ENCODE peak calls at places on chromosomes 5 and 9, in nine cellular contexts. Y, A, V, R, X, D, J, H and N are unnamed samples.

GRCh38 chr5:32020271-32020670 is 153.8 kb downstream of the GOLPH3 start:
- DNase-seq in Y (no peak), A (no peak), V (no peak), R (no peak), X (no peak), D (no peak), J (no peak), H (no peak), N (no peak)

GRCh38 chr5:143771229-143772001 is 40.5 kb upstream of the HMHB1 start:
- DNase-seq in Y (peak; percentile 38), A (no peak), V (peak; percentile 10), R (no peak), X (no peak), D (no peak), J (no peak), H (no peak), N (no peak)

GRCh38 chr9:127909839-127910273 is 7.0 kb downstream of the ST6GALNAC4 start:
- DNase-seq in Y (no peak), A (no peak), V (no peak), R (no peak), X (no peak), D (no peak), J (no peak), H (no peak), N (no peak)

GRCh38 chr5:15650266-15650665 is 150.3 kb downstream of the FBXL7 start:
- DNase-seq in Y (no peak), A (no peak), V (no peak), R (no peak), X (no peak), D (no peak), J (no peak), H (no peak), N (no peak)

GRCh38 chr5:127296321-127296720 is 5.7 kb downstream of the MEGF10 start:
- DNase-seq in Y (no peak), A (no peak), V (no peak), R (peak; percentile 83), X (peak; percentile 71), D (no peak), J (no peak), H (no peak), N (peak; percentile 79)

GRCh38 chr5:73118331-73119011 is 1.9 kb upstream of the TMEM171 start:
- DNase-seq in Y (no peak), A (peak; percentile 9), V (no peak), R (no peak), X (no peak), D (no peak), J (no peak), H (no peak), N (no peak)

GRCh38 chr5:60287174-60287771 is 393.7 kb upstream of the PDE4D start:
- DNase-seq in Y (no peak), A (peak; percentile 69), V (peak; percentile 78), R (peak; percentile 32), X (peak; percentile 71), D (peak; percentile 36), J (peak; percentile 12), H (peak; percentile 73), N (peak; percentile 78)

GRCh38 chr5:128121679-128122078 is 38.1 kb downstream of the SLC12A2 start:
- DNase-seq in Y (no peak), A (no peak), V (peak; percentile 55), R (peak; percentile 35), X (no peak), D (no peak), J (no peak), H (no peak), N (peak; percentile 20)

GRCh38 chr5:86917117-86917579 is 299.4 kb downstream of the COX7C start:
- DNase-seq in Y (no peak), A (no peak), V (peak; percentile 68), R (peak; percentile 12), X (peak; percentile 52), D (peak; percentile 16), J (peak; percentile 19), H (peak; percentile 21), N (peak; percentile 47)

GRCh38 chr9:136787690-136788400 is 3.3 kb upstream of the TMEM141 start:
- DNase-seq in Y (no peak), A (peak; percentile 81), V (peak; percentile 69), R (peak; percentile 69), X (peak; percentile 55), D (no peak), J (peak; percentile 75), H (peak; percentile 78), N (peak; percentile 66)

GRCh38 chr9:127140842-127141675 is 18.6 kb upstream of the ANGPTL2 start:
- DNase-seq in Y (no peak), A (no peak), V (no peak), R (no peak), X (no peak), D (no peak), J (no peak), H (no peak), N (no peak)

GRCh38 chr9:135926402-135927194 is 19.3 kb upstream of the CAMSAP1 start:
- DNase-seq in Y (no peak), A (no peak), V (peak; percentile 30), R (peak; percentile 89), X (peak; percentile 84), D (no peak), J (peak; percentile 11), H (no peak), N (peak; percentile 94)

GRCh38 chr9:93601063-93601462 is 24.7 kb downstream of the PHF2 start:
- DNase-seq in Y (no peak), A (no peak), V (no peak), R (no peak), X (no peak), D (no peak), J (no peak), H (no peak), N (no peak)

GRCh38 chr9:36053971-36054370 is 17.3 kb downstream of the RECK start:
- DNase-seq in Y (no peak), A (peak; percentile 16), V (peak; percentile 23), R (no peak), X (no peak), D (no peak), J (no peak), H (no peak), N (no peak)

GRCh38 chr9:84170521-84171141 is 169.9 kb downstream of the SLC28A3 start:
- DNase-seq in Y (peak; percentile 96), A (peak; percentile 45), V (peak; percentile 98), R (peak; percentile 62), X (peak; percentile 96), D (peak; percentile 95), J (no peak), H (peak; percentile 22), N (peak; percentile 79)

GRCh38 chr5:98320317-98320716 is 453.1 kb upstream of the RGMB start:
- DNase-seq in Y (no peak), A (no peak), V (no peak), R (no peak), X (no peak), D (no peak), J (no peak), H (no peak), N (no peak)

GRCh38 chr5:75152861-75153260 is 83.8 kb downstream of the ANKRD31 start:
- DNase-seq in Y (no peak), A (no peak), V (peak; percentile 0), R (peak; percentile 31), X (no peak), D (no peak), J (no peak), H (no peak), N (peak; percentile 68)

GRCh38 chr5:80703747-80704146 is 49.0 kb upstream of the DHFR start:
- DNase-seq in Y (no peak), A (no peak), V (peak; percentile 37), R (no peak), X (no peak), D (no peak), J (no peak), H (no peak), N (no peak)

DNA sequence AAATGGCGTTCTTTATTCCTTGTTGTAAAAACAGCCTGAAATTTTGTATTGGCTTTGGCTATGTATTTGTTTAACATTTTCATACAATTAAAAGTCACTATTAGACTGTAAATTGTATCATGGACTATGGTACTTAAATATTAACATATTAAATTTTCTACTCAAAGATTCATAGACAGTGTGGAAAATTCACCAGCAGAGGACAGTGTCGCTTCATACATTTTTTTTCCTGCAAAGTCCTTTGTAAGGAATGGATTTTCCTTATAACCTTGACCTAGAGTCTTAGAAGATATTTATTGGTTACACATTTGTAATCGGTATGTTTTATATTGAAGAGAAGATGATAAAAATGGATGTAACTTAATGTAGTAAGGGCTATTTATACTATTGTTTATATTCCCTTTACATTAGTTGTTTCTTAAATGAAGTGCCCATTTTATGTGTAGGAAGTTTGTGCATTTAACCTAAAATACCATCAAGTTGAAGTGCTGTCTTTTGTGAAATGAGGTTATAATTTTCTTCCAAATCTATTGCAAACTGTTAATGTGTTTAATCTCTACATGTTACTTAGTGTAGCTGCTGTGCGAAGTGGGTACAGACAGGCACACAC is 150.1 kb downstream of the KDM4C start:
- DNase-seq in Y (peak; percentile 13), A (peak; percentile 38), V (peak; percentile 63), R (no peak), X (peak; percentile 56), D (no peak), J (peak; percentile 18), H (no peak), N (peak; percentile 52)
- TF ChIP-seq CTCF in Y (peak; percentile 90), A (peak; percentile 50), V (peak; percentile 65), R (peak; percentile 80), X (peak; percentile 75), D (peak; percentile 52), J (peak; percentile 76), H (no peak), N (peak; percentile 62)

GRCh38 chr5:123485275-123485674 is 26.7 kb upstream of the CSNK1G3 start:
- DNase-seq in Y (no peak), A (no peak), V (no peak), R (no peak), X (no peak), D (no peak), J (no peak), H (no peak), N (no peak)
- TF ChIP-seq CTCF in Y (no peak), A (no peak), V (no peak), R (no peak), X (no peak), D (no peak), J (no peak), H (no peak), N (no peak)

DNA sequence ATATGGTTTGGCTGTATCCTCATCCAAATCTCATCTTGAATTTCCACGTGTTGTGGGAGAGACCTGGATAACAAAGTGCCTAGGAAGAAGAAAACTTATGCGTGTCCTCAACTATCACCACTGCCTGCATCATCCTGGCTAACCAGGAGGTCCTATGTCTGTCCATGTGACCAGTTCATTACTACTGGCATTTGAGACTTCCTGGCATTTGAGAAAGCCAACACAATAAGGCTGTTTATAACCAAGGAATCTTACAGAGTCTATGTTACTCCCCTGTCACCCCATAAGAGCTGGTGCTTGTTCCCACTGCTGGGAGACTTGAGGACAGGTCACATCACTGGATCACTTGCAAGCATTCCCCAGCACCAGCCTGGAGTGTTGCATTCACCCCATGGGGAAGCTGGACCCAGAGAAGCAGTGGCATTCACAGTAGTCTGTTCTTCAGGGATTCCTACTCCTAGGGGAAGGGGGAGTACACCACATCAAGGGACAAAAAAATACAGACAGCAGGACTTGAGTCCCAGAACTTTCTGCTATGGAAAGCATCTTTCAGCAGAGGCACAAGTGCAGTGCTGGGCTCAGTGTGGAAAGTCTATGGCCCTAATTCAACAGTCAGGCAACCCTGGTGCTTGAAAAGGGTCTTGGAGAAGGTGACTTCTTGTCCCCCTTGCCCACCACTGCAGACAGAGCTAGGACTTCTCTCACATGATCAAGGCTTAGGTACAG is 717.1 kb downstream of the SEMA5A start:
- DNase-seq in Y (no peak), A (no peak), V (peak; percentile 32), R (no peak), X (peak; percentile 38), D (no peak), J (no peak), H (no peak), N (no peak)
- TF ChIP-seq CTCF in Y (no peak), A (no peak), V (no peak), R (no peak), X (no peak), D (no peak), J (no peak), H (no peak), N (no peak)

GRCh38 chr5:145859897-145860296 is 12.9 kb downstream of the GRXCR2 start:
- DNase-seq in Y (no peak), A (no peak), V (no peak), R (no peak), X (no peak), D (no peak), J (no peak), H (no peak), N (no peak)
- TF ChIP-seq CTCF in Y (peak; percentile 24), A (peak; percentile 9), V (peak; percentile 11), R (peak; percentile 8), X (peak; percentile 19), D (peak; percentile 18), J (peak; percentile 36), H (no peak), N (peak; percentile 27)